ENCODE peak calls at places on chromosomes 16 and 17, in eight cellular contexts. One of them, this sample, is unnamed.

GRCh38 chr16:21126518-21126917 is 24.1 kb downstream of the DNAH3 start:
- DNase-seq in HCT116: no peak
- DNase-seq in dorsolateral prefrontal cortex: no peak
- DNase-seq in thoracic aorta: no peak
- DNase-seq in GM23338: peak; percentile 28
- DNase-seq in neural progenitor cell: peak; percentile 25
- DNase-seq in RWPE2: no peak
- DNase-seq in body of pancreas: no peak
- DNase-seq in this sample: no peak

GRCh38 chr16:65083181-65083845 is 38.5 kb downstream of the CDH11 start:
- DNase-seq in HCT116: no peak
- DNase-seq in dorsolateral prefrontal cortex: no peak
- DNase-seq in thoracic aorta: no peak
- DNase-seq in GM23338: no peak
- DNase-seq in neural progenitor cell: no peak
- DNase-seq in RWPE2: no peak
- DNase-seq in body of pancreas: no peak
- DNase-seq in this sample: no peak

GRCh38 chr16:78024159-78024558 is 1.8 kb downstream of the CLEC3A start:
- DNase-seq in HCT116: no peak
- DNase-seq in dorsolateral prefrontal cortex: no peak
- DNase-seq in thoracic aorta: no peak
- DNase-seq in GM23338: no peak
- DNase-seq in neural progenitor cell: no peak
- DNase-seq in RWPE2: no peak
- DNase-seq in body of pancreas: no peak
- DNase-seq in this sample: no peak

GRCh38 chr16:65309294-65309850 is 187.5 kb upstream of the CDH11 start:
- DNase-seq in HCT116: no peak
- DNase-seq in dorsolateral prefrontal cortex: no peak
- DNase-seq in thoracic aorta: no peak
- DNase-seq in GM23338: no peak
- DNase-seq in neural progenitor cell: no peak
- DNase-seq in RWPE2: no peak
- DNase-seq in body of pancreas: no peak
- DNase-seq in this sample: no peak

GRCh38 chr16:15946257-15947044 is 3.0 kb upstream of the ABCC1 start:
- DNase-seq in HCT116: no peak
- DNase-seq in dorsolateral prefrontal cortex: no peak
- DNase-seq in thoracic aorta: no peak
- DNase-seq in GM23338: no peak
- DNase-seq in neural progenitor cell: no peak
- DNase-seq in RWPE2: no peak
- DNase-seq in body of pancreas: no peak
- DNase-seq in this sample: no peak

GRCh38 chr17:81553616-81554181 is 1.5 kb upstream of the FAAP100 start:
- DNase-seq in HCT116: peak; percentile 16
- DNase-seq in dorsolateral prefrontal cortex: peak; percentile 35
- DNase-seq in thoracic aorta: no peak
- DNase-seq in GM23338: no peak
- DNase-seq in neural progenitor cell: no peak
- DNase-seq in RWPE2: peak; percentile 82
- DNase-seq in body of pancreas: no peak
- DNase-seq in this sample: peak; percentile 53

GRCh38 chr16:2787961-2788360 is 601 bp upstream of the PRSS33 start:
- DNase-seq in HCT116: no peak
- DNase-seq in dorsolateral prefrontal cortex: no peak
- DNase-seq in thoracic aorta: no peak
- DNase-seq in GM23338: no peak
- DNase-seq in neural progenitor cell: no peak
- DNase-seq in RWPE2: peak; percentile 43
- DNase-seq in body of pancreas: no peak
- DNase-seq in this sample: no peak

GRCh38 chr17:41917192-41917591 is 1.6 kb downstream of the ACLY start:
- DNase-seq in HCT116: no peak
- DNase-seq in dorsolateral prefrontal cortex: no peak
- DNase-seq in thoracic aorta: no peak
- DNase-seq in GM23338: no peak
- DNase-seq in neural progenitor cell: peak; percentile 29
- DNase-seq in RWPE2: no peak
- DNase-seq in body of pancreas: peak; percentile 78
- DNase-seq in this sample: no peak

GRCh38 chr16:11203111-11203623 is 52.8 kb downstream of the SOCS1 start:
- DNase-seq in HCT116: no peak
- DNase-seq in dorsolateral prefrontal cortex: no peak
- DNase-seq in thoracic aorta: no peak
- DNase-seq in GM23338: no peak
- DNase-seq in neural progenitor cell: no peak
- DNase-seq in RWPE2: no peak
- DNase-seq in body of pancreas: no peak
- DNase-seq in this sample: no peak

GRCh38 chr17:57455063-57455914 is 199.0 kb downstream of the MSI2 start:
- DNase-seq in HCT116: no peak
- DNase-seq in dorsolateral prefrontal cortex: peak; percentile 51
- DNase-seq in thoracic aorta: no peak
- DNase-seq in GM23338: no peak
- DNase-seq in neural progenitor cell: no peak
- DNase-seq in RWPE2: no peak
- DNase-seq in body of pancreas: no peak
- DNase-seq in this sample: no peak

GRCh38 chr16:81350306-81350615 is 35.5 kb downstream of the GAN start:
- DNase-seq in HCT116: no peak
- DNase-seq in dorsolateral prefrontal cortex: no peak
- DNase-seq in thoracic aorta: no peak
- DNase-seq in GM23338: no peak
- DNase-seq in neural progenitor cell: no peak
- DNase-seq in RWPE2: no peak
- DNase-seq in body of pancreas: no peak
- DNase-seq in this sample: no peak

GRCh38 chr17:1047177-1047885 is 50.4 kb downstream of the TIMM22 start:
- DNase-seq in HCT116: no peak
- DNase-seq in dorsolateral prefrontal cortex: peak; percentile 71
- DNase-seq in thoracic aorta: peak; percentile 81
- DNase-seq in GM23338: no peak
- DNase-seq in neural progenitor cell: no peak
- DNase-seq in RWPE2: no peak
- DNase-seq in body of pancreas: no peak
- DNase-seq in this sample: no peak

GRCh38 chr16:85667261-85667660 is 21.5 kb downstream of the GINS2 start:
- DNase-seq in HCT116: no peak
- DNase-seq in dorsolateral prefrontal cortex: no peak
- DNase-seq in thoracic aorta: no peak
- DNase-seq in GM23338: no peak
- DNase-seq in neural progenitor cell: no peak
- DNase-seq in RWPE2: peak; percentile 38
- DNase-seq in body of pancreas: no peak
- DNase-seq in this sample: no peak

GRCh38 chr17:78892520-78892919 is 10.5 kb downstream of the CEP295NL start:
- DNase-seq in HCT116: no peak
- DNase-seq in dorsolateral prefrontal cortex: no peak
- DNase-seq in thoracic aorta: no peak
- DNase-seq in GM23338: no peak
- DNase-seq in neural progenitor cell: no peak
- DNase-seq in RWPE2: no peak
- DNase-seq in body of pancreas: no peak
- DNase-seq in this sample: no peak
- TF ChIP-seq CTCF in HCT116: no peak
- TF ChIP-seq CTCF in dorsolateral prefrontal cortex: no peak
- TF ChIP-seq CTCF in thoracic aorta: no peak
- TF ChIP-seq CTCF in GM23338: no peak
- TF ChIP-seq CTCF in neural progenitor cell: no peak
- TF ChIP-seq CTCF in RWPE2: no peak
- TF ChIP-seq CTCF in body of pancreas: no peak
- TF ChIP-seq CTCF in this sample: no peak

GRCh38 chr16:89373355-89374110 is 116.8 kb downstream of the ANKRD11 start:
- DNase-seq in HCT116: no peak
- DNase-seq in dorsolateral prefrontal cortex: peak; percentile 71
- DNase-seq in thoracic aorta: no peak
- DNase-seq in GM23338: no peak
- DNase-seq in neural progenitor cell: no peak
- DNase-seq in RWPE2: no peak
- DNase-seq in body of pancreas: peak; percentile 50
- DNase-seq in this sample: no peak
- H3K4me3 ChIP-seq in HCT116: no peak overlapping the region
- H3K4me3 ChIP-seq in dorsolateral prefrontal cortex: no peak overlapping the region
- H3K4me3 ChIP-seq in thoracic aorta: no peak overlapping the region
- H3K4me3 ChIP-seq in GM23338: no peak overlapping the region
- H3K4me3 ChIP-seq in neural progenitor cell: no peak overlapping the region
- H3K4me3 ChIP-seq in RWPE2: no peak overlapping the region
- H3K4me3 ChIP-seq in body of pancreas: no peak overlapping the region
- H3K4me3 ChIP-seq in this sample: no peak overlapping the region

DNA sequence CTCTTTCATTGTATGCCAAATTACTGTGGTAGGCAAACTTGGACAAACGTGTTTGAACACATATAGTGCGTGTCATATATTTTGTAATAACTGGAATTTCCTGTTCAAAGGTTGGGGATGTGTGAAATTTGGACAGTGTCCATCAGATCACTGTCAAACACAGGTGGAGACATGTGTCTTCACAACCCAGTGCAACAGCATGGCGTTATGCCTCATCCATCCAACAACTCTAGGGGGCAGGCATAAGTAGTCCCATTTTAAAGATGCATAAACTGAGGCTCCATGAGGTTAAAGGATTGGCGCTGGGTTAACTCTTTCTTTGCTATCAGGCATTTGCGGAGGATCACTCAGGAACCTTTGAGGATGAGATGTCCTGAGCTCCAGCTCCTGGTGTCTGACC is 103.7 kb downstream of the RBFOX1 start:
- DNase-seq in HCT116: no peak
- DNase-seq in dorsolateral prefrontal cortex: no peak
- DNase-seq in thoracic aorta: no peak
- DNase-seq in GM23338: no peak
- DNase-seq in neural progenitor cell: no peak
- DNase-seq in RWPE2: no peak
- DNase-seq in body of pancreas: no peak
- DNase-seq in this sample: no peak
- TF ChIP-seq CTCF in HCT116: no peak
- TF ChIP-seq CTCF in dorsolateral prefrontal cortex: no peak
- TF ChIP-seq CTCF in thoracic aorta: no peak
- TF ChIP-seq CTCF in GM23338: no peak
- TF ChIP-seq CTCF in neural progenitor cell: no peak
- TF ChIP-seq CTCF in RWPE2: no peak
- TF ChIP-seq CTCF in body of pancreas: no peak
- TF ChIP-seq CTCF in this sample: peak; percentile 34

DNA sequence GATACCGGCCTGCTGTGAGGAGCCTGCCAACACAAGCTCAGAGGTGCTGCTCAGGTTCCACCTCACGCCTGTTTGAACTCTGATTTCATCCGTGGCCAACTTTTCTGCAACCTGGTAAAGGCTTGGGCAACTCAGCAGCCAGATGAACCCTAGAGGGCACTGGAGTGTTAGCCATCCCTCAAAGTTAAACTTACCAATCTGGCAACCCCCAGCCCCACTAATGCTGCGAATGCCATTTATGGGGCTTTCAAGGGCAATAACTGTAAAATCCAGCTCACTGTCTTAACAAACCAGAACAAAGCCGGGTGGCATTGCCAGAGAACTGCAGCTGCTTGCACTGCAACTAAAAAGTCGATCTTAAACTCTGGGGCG is 105.5 kb downstream of the AXIN2 start:
- DNase-seq in HCT116: no peak
- DNase-seq in dorsolateral prefrontal cortex: no peak
- DNase-seq in thoracic aorta: no peak
- DNase-seq in GM23338: peak; percentile 68
- DNase-seq in neural progenitor cell: peak; percentile 67
- DNase-seq in RWPE2: no peak
- DNase-seq in body of pancreas: peak; percentile 13
- DNase-seq in this sample: no peak
- H3K4me3 ChIP-seq in HCT116: no peak overlapping the region
- H3K4me3 ChIP-seq in dorsolateral prefrontal cortex: no peak overlapping the region
- H3K4me3 ChIP-seq in thoracic aorta: peak overlapping the region; percentile 2
- H3K4me3 ChIP-seq in GM23338: no peak overlapping the region
- H3K4me3 ChIP-seq in neural progenitor cell: no peak overlapping the region
- H3K4me3 ChIP-seq in RWPE2: no peak overlapping the region
- H3K4me3 ChIP-seq in body of pancreas: no peak overlapping the region
- H3K4me3 ChIP-seq in this sample: no peak overlapping the region

GRCh38 chr16:87927195-87927562 is 9.2 kb downstream of the CA5A start:
- DNase-seq in HCT116: no peak
- DNase-seq in dorsolateral prefrontal cortex: no peak
- DNase-seq in thoracic aorta: no peak
- DNase-seq in GM23338: peak; percentile 51
- DNase-seq in neural progenitor cell: no peak
- DNase-seq in RWPE2: no peak
- DNase-seq in body of pancreas: no peak
- DNase-seq in this sample: no peak
- TF ChIP-seq CTCF in HCT116: no peak
- TF ChIP-seq CTCF in dorsolateral prefrontal cortex: no peak
- TF ChIP-seq CTCF in thoracic aorta: no peak
- TF ChIP-seq CTCF in GM23338: no peak
- TF ChIP-seq CTCF in neural progenitor cell: peak; percentile 32
- TF ChIP-seq CTCF in RWPE2: no peak
- TF ChIP-seq CTCF in body of pancreas: no peak
- TF ChIP-seq CTCF in this sample: no peak